ENCODE peak calls at places on chromosome 16, in nine cellular contexts. One of them, this sample, is unnamed.

GRCh38 chr16:89119161-89119621 is 25.5 kb downstream of the ACSF3 start:
- DNase-seq in A549: no peak
- DNase-seq in psoas muscle: peak; percentile 10
- DNase-seq in MM.1S: no peak
- DNase-seq in astrocyte of the cerebellum: no peak
- DNase-seq in GM23338: no peak
- DNase-seq in ovary: no peak
- DNase-seq in HFF-Myc: no peak
- DNase-seq in HCT116: no peak
- DNase-seq in this sample: no peak

GRCh38 chr16:67509016-67509415 is 19.6 kb upstream of the RIPOR1 start:
- DNase-seq in HCT116: no peak
- DNase-seq in astrocyte of the cerebellum: no peak
- DNase-seq in HFF-Myc: no peak
- DNase-seq in A549: no peak
- DNase-seq in ovary: no peak
- DNase-seq in MM.1S: no peak
- DNase-seq in GM23338: no peak
- DNase-seq in psoas muscle: no peak
- DNase-seq in this sample: no peak

GRCh38 chr16:10992797-10993196 is 48.4 kb downstream of the CLEC16A start:
- DNase-seq in A549: peak; percentile 36
- DNase-seq in ovary: no peak
- DNase-seq in HCT116: peak; percentile 52
- DNase-seq in psoas muscle: peak; percentile 62
- DNase-seq in GM23338: peak; percentile 21
- DNase-seq in MM.1S: no peak
- DNase-seq in HFF-Myc: no peak
- DNase-seq in astrocyte of the cerebellum: peak; percentile 41
- DNase-seq in this sample: no peak

GRCh38 chr16:71441348-71441781 is 489 bp downstream of the TLE7 start:
- DNase-seq in psoas muscle: no peak
- DNase-seq in ovary: no peak
- DNase-seq in A549: no peak
- DNase-seq in GM23338: peak; percentile 84
- DNase-seq in HCT116: no peak
- DNase-seq in astrocyte of the cerebellum: no peak
- DNase-seq in MM.1S: no peak
- DNase-seq in HFF-Myc: no peak
- DNase-seq in this sample: no peak

GRCh38 chr16:11094075-11094593 is 149.8 kb downstream of the CLEC16A start:
- DNase-seq in ovary: peak; percentile 29
- DNase-seq in HCT116: peak; percentile 77
- DNase-seq in GM23338: no peak
- DNase-seq in psoas muscle: no peak
- DNase-seq in MM.1S: peak; percentile 76
- DNase-seq in A549: no peak
- DNase-seq in astrocyte of the cerebellum: no peak
- DNase-seq in HFF-Myc: no peak
- DNase-seq in this sample: no peak

GRCh38 chr16:50473375-50473945 is 74.7 kb upstream of the NKD1 start:
- DNase-seq in A549: no peak
- DNase-seq in HFF-Myc: peak; percentile 9
- DNase-seq in GM23338: no peak
- DNase-seq in astrocyte of the cerebellum: no peak
- DNase-seq in psoas muscle: no peak
- DNase-seq in MM.1S: no peak
- DNase-seq in ovary: no peak
- DNase-seq in HCT116: no peak
- DNase-seq in this sample: peak; percentile 53

GRCh38 chr16:51393381-51394005 is 242.4 kb upstream of the SALL1 start:
- DNase-seq in ovary: no peak
- DNase-seq in astrocyte of the cerebellum: no peak
- DNase-seq in HFF-Myc: no peak
- DNase-seq in psoas muscle: no peak
- DNase-seq in A549: no peak
- DNase-seq in GM23338: no peak
- DNase-seq in HCT116: no peak
- DNase-seq in MM.1S: no peak
- DNase-seq in this sample: no peak

GRCh38 chr16:71426069-71426879 is 15.6 kb downstream of the TLE7 start:
- DNase-seq in GM23338: peak; percentile 95
- DNase-seq in MM.1S: no peak
- DNase-seq in psoas muscle: no peak
- DNase-seq in ovary: peak; percentile 73
- DNase-seq in HFF-Myc: peak; percentile 90
- DNase-seq in A549: peak; percentile 98
- DNase-seq in astrocyte of the cerebellum: peak; percentile 12
- DNase-seq in HCT116: peak; percentile 95
- DNase-seq in this sample: peak; percentile 80

GRCh38 chr16:74307383-74307782 is 10.8 kb downstream of the PSMD7 start:
- DNase-seq in ovary: no peak
- DNase-seq in A549: no peak
- DNase-seq in HFF-Myc: no peak
- DNase-seq in GM23338: no peak
- DNase-seq in MM.1S: no peak
- DNase-seq in HCT116: no peak
- DNase-seq in astrocyte of the cerebellum: no peak
- DNase-seq in psoas muscle: no peak
- DNase-seq in this sample: no peak

GRCh38 chr16:75019586-75019985 is 20.8 kb downstream of the ZNRF1 start:
- DNase-seq in HFF-Myc: no peak
- DNase-seq in astrocyte of the cerebellum: no peak
- DNase-seq in GM23338: no peak
- DNase-seq in ovary: no peak
- DNase-seq in A549: no peak
- DNase-seq in HCT116: no peak
- DNase-seq in psoas muscle: no peak
- DNase-seq in MM.1S: no peak
- DNase-seq in this sample: no peak

GRCh38 chr16:89507219-89507833 is 877 bp upstream of the SPG7 start:
- DNase-seq in psoas muscle: no peak
- DNase-seq in A549: no peak
- DNase-seq in astrocyte of the cerebellum: no peak
- DNase-seq in HCT116: no peak
- DNase-seq in HFF-Myc: no peak
- DNase-seq in MM.1S: no peak
- DNase-seq in GM23338: no peak
- DNase-seq in ovary: no peak
- DNase-seq in this sample: no peak

GRCh38 chr16:23060458-23061320 is 88.6 kb downstream of the USP31 start:
- DNase-seq in HCT116: peak; percentile 47
- DNase-seq in GM23338: peak; percentile 87
- DNase-seq in HFF-Myc: peak; percentile 39
- DNase-seq in A549: peak; percentile 78
- DNase-seq in ovary: peak; percentile 61
- DNase-seq in psoas muscle: peak; percentile 53
- DNase-seq in MM.1S: peak; percentile 63
- DNase-seq in astrocyte of the cerebellum: peak; percentile 55
- DNase-seq in this sample: peak; percentile 33

GRCh38 chr16:77169650-77170236 is 21.2 kb upstream of the MON1B start:
- DNase-seq in psoas muscle: no peak
- DNase-seq in astrocyte of the cerebellum: no peak
- DNase-seq in ovary: no peak
- DNase-seq in MM.1S: peak; percentile 45
- DNase-seq in GM23338: peak; percentile 87
- DNase-seq in A549: peak; percentile 61
- DNase-seq in HCT116: peak; percentile 42
- DNase-seq in HFF-Myc: peak; percentile 12
- DNase-seq in this sample: peak; percentile 21

GRCh38 chr16:8611886-8612595 is 9.5 kb upstream of the METTL22 start:
- DNase-seq in ovary: no peak
- DNase-seq in HFF-Myc: no peak
- DNase-seq in HCT116: no peak
- DNase-seq in A549: no peak
- DNase-seq in astrocyte of the cerebellum: no peak
- DNase-seq in psoas muscle: no peak
- DNase-seq in GM23338: no peak
- DNase-seq in MM.1S: no peak
- DNase-seq in this sample: no peak

GRCh38 chr16:49833055-49833454 is 22.9 kb downstream of the ZNF423 start:
- DNase-seq in MM.1S: no peak
- DNase-seq in GM23338: peak; percentile 56
- DNase-seq in HCT116: no peak
- DNase-seq in psoas muscle: peak; percentile 55
- DNase-seq in HFF-Myc: no peak
- DNase-seq in astrocyte of the cerebellum: no peak
- DNase-seq in ovary: peak; percentile 81
- DNase-seq in A549: no peak
- DNase-seq in this sample: no peak

GRCh38 chr16:21301168-21301894 is 23.2 kb upstream of the CRYM start:
- DNase-seq in astrocyte of the cerebellum: no peak
- DNase-seq in HCT116: peak; percentile 82
- DNase-seq in GM23338: peak; percentile 81
- DNase-seq in ovary: peak; percentile 56
- DNase-seq in MM.1S: peak; percentile 59
- DNase-seq in psoas muscle: peak; percentile 63
- DNase-seq in HFF-Myc: peak; percentile 52
- DNase-seq in A549: peak; percentile 93
- DNase-seq in this sample: peak; percentile 60

DNA sequence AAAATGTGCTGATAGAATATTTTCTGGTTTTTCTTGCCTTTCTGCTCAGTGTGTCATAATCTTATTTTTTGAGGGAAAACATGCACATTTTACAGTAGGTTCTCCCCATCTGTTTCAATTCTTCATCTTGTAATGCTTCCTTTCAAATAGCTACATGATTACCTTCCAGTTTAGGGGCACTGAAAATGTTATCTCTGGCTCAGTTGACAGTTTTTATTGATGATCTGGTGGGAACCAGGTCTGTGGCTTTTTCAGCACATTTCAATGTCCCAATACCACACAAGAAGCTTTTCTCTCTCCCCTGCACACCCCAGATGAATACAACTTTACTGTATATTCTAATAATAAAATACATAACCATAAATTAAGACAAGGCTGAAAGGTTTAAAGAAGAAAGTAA is 36.5 kb downstream of the FTO start:
- DNase-seq in astrocyte of the cerebellum: no peak
- DNase-seq in ovary: no peak
- DNase-seq in HFF-Myc: no peak
- DNase-seq in psoas muscle: no peak
- DNase-seq in GM23338: no peak
- DNase-seq in MM.1S: no peak
- DNase-seq in A549: no peak
- DNase-seq in HCT116: no peak
- DNase-seq in this sample: no peak
- TF ChIP-seq CTCF in astrocyte of the cerebellum: no peak
- TF ChIP-seq CTCF in ovary: no peak
- TF ChIP-seq CTCF in HFF-Myc: no peak
- TF ChIP-seq CTCF in psoas muscle: no peak
- TF ChIP-seq CTCF in GM23338: no peak
- TF ChIP-seq CTCF in MM.1S: no peak
- TF ChIP-seq CTCF in A549: no peak
- TF ChIP-seq CTCF in HCT116: no peak
- TF ChIP-seq CTCF in this sample: no peak

GRCh38 chr16:48432136-48432535 is 46.9 kb upstream of the SIAH1 start:
- DNase-seq in ovary: no peak
- DNase-seq in astrocyte of the cerebellum: no peak
- DNase-seq in MM.1S: no peak
- DNase-seq in HCT116: no peak
- DNase-seq in GM23338: peak; percentile 21
- DNase-seq in A549: no peak
- DNase-seq in psoas muscle: no peak
- DNase-seq in HFF-Myc: no peak
- DNase-seq in this sample: peak; percentile 58
- H3K4me3 ChIP-seq in ovary: no peak overlapping the region
- H3K4me3 ChIP-seq in astrocyte of the cerebellum: no peak overlapping the region
- H3K4me3 ChIP-seq in MM.1S: no peak overlapping the region
- H3K4me3 ChIP-seq in HCT116: no peak overlapping the region
- H3K4me3 ChIP-seq in GM23338: no peak overlapping the region
- H3K4me3 ChIP-seq in A549: no peak overlapping the region
- H3K4me3 ChIP-seq in psoas muscle: no peak overlapping the region
- H3K4me3 ChIP-seq in HFF-Myc: no peak overlapping the region
- H3K4me3 ChIP-seq in this sample: no peak overlapping the region

GRCh38 chr16:53787423-53787822 is 83.5 kb downstream of the FTO start:
- DNase-seq in MM.1S: no peak
- DNase-seq in GM23338: no peak
- DNase-seq in ovary: no peak
- DNase-seq in HCT116: no peak
- DNase-seq in A549: no peak
- DNase-seq in psoas muscle: no peak
- DNase-seq in astrocyte of the cerebellum: no peak
- DNase-seq in HFF-Myc: no peak
- DNase-seq in this sample: no peak

GRCh38 chr16:53789159-53789558 is 85.2 kb downstream of the FTO start:
- DNase-seq in A549: no peak
- DNase-seq in HCT116: no peak
- DNase-seq in astrocyte of the cerebellum: peak; percentile 73
- DNase-seq in psoas muscle: no peak
- DNase-seq in GM23338: no peak
- DNase-seq in HFF-Myc: no peak
- DNase-seq in MM.1S: no peak
- DNase-seq in ovary: no peak
- DNase-seq in this sample: no peak

GRCh38 chr16:53792161-53792951 is 88.4 kb downstream of the FTO start:
- DNase-seq in astrocyte of the cerebellum: no peak
- DNase-seq in ovary: no peak
- DNase-seq in A549: no peak
- DNase-seq in MM.1S: no peak
- DNase-seq in GM23338: no peak
- DNase-seq in HFF-Myc: no peak
- DNase-seq in HCT116: no peak
- DNase-seq in psoas muscle: no peak
- DNase-seq in this sample: no peak
- TF ChIP-seq CTCF in astrocyte of the cerebellum: no peak
- TF ChIP-seq CTCF in ovary: no peak
- TF ChIP-seq CTCF in A549: no peak
- TF ChIP-seq CTCF in MM.1S: no peak
- TF ChIP-seq CTCF in GM23338: no peak
- TF ChIP-seq CTCF in HFF-Myc: no peak
- TF ChIP-seq CTCF in HCT116: no peak
- TF ChIP-seq CTCF in psoas muscle: no peak
- TF ChIP-seq CTCF in this sample: no peak

GRCh38 chr16:56998861-56999260 is 9.5 kb downstream of the NLRC5 start:
- DNase-seq in MM.1S: no peak
- DNase-seq in HFF-Myc: no peak
- DNase-seq in A549: no peak
- DNase-seq in psoas muscle: no peak
- DNase-seq in GM23338: no peak
- DNase-seq in HCT116: no peak
- DNase-seq in astrocyte of the cerebellum: no peak
- DNase-seq in ovary: no peak
- DNase-seq in this sample: no peak

GRCh38 chr16:56998352-56998751 is 9.0 kb downstream of the NLRC5 start:
- DNase-seq in HCT116: no peak
- DNase-seq in ovary: no peak
- DNase-seq in GM23338: no peak
- DNase-seq in psoas muscle: no peak
- DNase-seq in HFF-Myc: no peak
- DNase-seq in A549: no peak
- DNase-seq in MM.1S: no peak
- DNase-seq in astrocyte of the cerebellum: no peak
- DNase-seq in this sample: no peak

GRCh38 chr16:57001026-57001669 is 11.8 kb downstream of the NLRC5 start:
- DNase-seq in ovary: no peak
- DNase-seq in A549: no peak
- DNase-seq in psoas muscle: no peak
- DNase-seq in HCT116: no peak
- DNase-seq in GM23338: no peak
- DNase-seq in astrocyte of the cerebellum: no peak
- DNase-seq in HFF-Myc: no peak
- DNase-seq in MM.1S: no peak
- DNase-seq in this sample: no peak

GRCh38 chr16:57000271-57001025 is 11.1 kb downstream of the NLRC5 start:
- DNase-seq in ovary: no peak
- DNase-seq in A549: peak; percentile 61
- DNase-seq in astrocyte of the cerebellum: no peak
- DNase-seq in MM.1S: no peak
- DNase-seq in HFF-Myc: peak; percentile 61
- DNase-seq in HCT116: peak; percentile 19
- DNase-seq in psoas muscle: peak; percentile 78
- DNase-seq in GM23338: no peak
- DNase-seq in this sample: no peak

GRCh38 chr16:56999409-57000270 is 10.3 kb downstream of the NLRC5 start:
- DNase-seq in GM23338: no peak
- DNase-seq in ovary: no peak
- DNase-seq in psoas muscle: no peak
- DNase-seq in HCT116: no peak
- DNase-seq in HFF-Myc: no peak
- DNase-seq in astrocyte of the cerebellum: no peak
- DNase-seq in A549: no peak
- DNase-seq in MM.1S: no peak
- DNase-seq in this sample: no peak
- H3K4me3 ChIP-seq in GM23338: no peak overlapping the region
- H3K4me3 ChIP-seq in ovary: no peak overlapping the region
- H3K4me3 ChIP-seq in psoas muscle: no peak overlapping the region
- H3K4me3 ChIP-seq in HCT116: no peak overlapping the region
- H3K4me3 ChIP-seq in HFF-Myc: no peak overlapping the region
- H3K4me3 ChIP-seq in astrocyte of the cerebellum: no peak overlapping the region
- H3K4me3 ChIP-seq in A549: no peak overlapping the region
- H3K4me3 ChIP-seq in MM.1S: no peak overlapping the region
- H3K4me3 ChIP-seq in this sample: peak overlapping the region; percentile 14